ENCODE peak calls at places on chromosomes 6 and 20, in ten cellular contexts. Z, A, G, J, C, H, L, T, R and M are unnamed samples.

GRCh38 chr6:167292301-167293087 is 1.4 kb downstream of the UNC93A start:
- DNase-seq in G (no peak), T (no peak), J (no peak), Z (no peak), H (no peak), A (no peak), L (no peak), R (no peak), C (no peak), M (no peak)

GRCh38 chr6:30357678-30358339 is 12.9 kb downstream of the RPP21 start:
- DNase-seq in T (peak), R (peak), C (no peak), J (peak), L (peak), H (peak), G (peak), Z (no peak), A (peak), M (peak)

GRCh38 chr6:32964776-32965175 is 3.6 kb upstream of the BRD2 start:
- DNase-seq in R (no peak), A (no peak), C (no peak), J (no peak), G (no peak), H (no peak), T (no peak), L (no peak), Z (no peak), M (no peak)

GRCh38 chr6:89830385-89830809 is 717 bp downstream of the CASP8AP2 start:
- DNase-seq in R (no peak), H (no peak), G (no peak), Z (no peak), L (no peak), C (no peak), J (no peak), A (no peak), T (no peak), M (no peak)

GRCh38 chr6:15374119-15374518 is 128.2 kb downstream of the JARID2 start:
- DNase-seq in C (no peak), T (no peak), J (no peak), A (no peak), Z (no peak), H (no peak), L (no peak), R (no peak), G (no peak), M (no peak)

GRCh38 chr6:166411721-166412151 is 29.0 kb upstream of the MPC1 start:
- DNase-seq in J (no peak), H (no peak), Z (no peak), T (no peak), G (no peak), L (no peak), C (no peak), R (no peak), A (no peak), M (no peak)

GRCh38 chr20:50192364-50193168 is 1.9 kb downstream of the CEBPB start:
- DNase-seq in T (peak), L (peak), G (peak), Z (peak), A (peak), J (no peak), R (peak), H (peak), C (peak), M (peak)

GRCh38 chr6:116126032-116126431 is at the start of gene COL10A1:
- DNase-seq in H (no peak), T (no peak), C (no peak), A (no peak), L (no peak), Z (no peak), J (no peak), R (no peak), G (no peak), M (no peak)

GRCh38 chr6:71288228-71289038 is at the start of gene OGFRL1:
- DNase-seq in Z (peak), J (no peak), A (peak), R (peak), L (peak), G (peak), T (peak), C (peak), H (peak), M (peak)

GRCh38 chr20:20241966-20242365 is 125.9 kb upstream of the INSM1 start:
- DNase-seq in L (no peak), J (no peak), R (no peak), A (no peak), Z (no peak), C (no peak), H (no peak), G (peak), T (no peak), M (no peak)

GRCh38 chr20:43658068-43658722 is 8.7 kb upstream of the MYBL2 start:
- DNase-seq in A (no peak), Z (no peak), G (no peak), C (no peak), L (no peak), T (no peak), H (no peak), R (no peak), J (no peak), M (no peak)

GRCh38 chr20:13231031-13231752 is 10.1 kb downstream of the ISM1 start:
- DNase-seq in T (no peak), C (no peak), J (no peak), G (no peak), R (no peak), L (no peak), Z (peak), A (no peak), H (peak), M (no peak)

GRCh38 chr6:21800948-21801438 is 207.4 kb downstream of the SOX4 start:
- DNase-seq in C (no peak), G (peak), T (no peak), Z (no peak), A (no peak), R (no peak), J (peak), L (no peak), H (no peak), M (no peak)

GRCh38 chr20:40654876-40655275 is 34.2 kb downstream of the MAFB start:
- DNase-seq in H (no peak), A (no peak), T (no peak), G (no peak), R (no peak), Z (no peak), J (no peak), L (no peak), C (no peak), M (peak)